ENCODE peak calls at places on chromosomes 6 and 20, in ten cellular contexts. J, D, K, Z, Q, B, I, S, O and E are unnamed samples.

GRCh38 chr20:49344140-49344539 is 66.3 kb upstream of the ZNFX1 start:
- DNase-seq in O (no peak), I (no peak), D (no peak), B (no peak), K (no peak), S (no peak), Z (no peak), Q (no peak), J (no peak), E (no peak)

GRCh38 chr6:163830641-163831040 is 416.1 kb downstream of the QKI start:
- DNase-seq in I (no peak), B (no peak), D (no peak), S (no peak), Q (no peak), J (no peak), Z (no peak), O (no peak), K (no peak), E (no peak)

GRCh38 chr20:37378785-37379598 is 33.1 kb downstream of the SRC start:
- DNase-seq in Z (no peak), J (no peak), Q (no peak), S (peak; percentile 69), D (peak; percentile 57), K (no peak), B (no peak), I (no peak), O (no peak), E (no peak)

GRCh38 chr6:106547961-106548453 is 81.3 kb downstream of the RTN4IP1 start:
- DNase-seq in D (no peak), I (peak; percentile 29), J (peak; percentile 67), Z (no peak), S (peak; percentile 69), B (peak; percentile 18), O (peak; percentile 94), K (no peak), Q (no peak), E (no peak)

GRCh38 chr6:1570848-1571247 is 38.9 kb upstream of the FOXC1 start:
- DNase-seq in J (no peak), Z (no peak), O (no peak), D (no peak), S (no peak), K (no peak), B (no peak), I (no peak), Q (no peak), E (no peak)

GRCh38 chr6:45923831-45924391 is 91.7 kb downstream of the CLIC5 start:
- DNase-seq in S (peak; percentile 74), Z (no peak), B (no peak), Q (no peak), I (no peak), K (no peak), D (no peak), J (peak; percentile 74), O (peak; percentile 50), E (no peak)

GRCh38 chr6:79146426-79146825 is 68.4 kb upstream of the PHIP start:
- DNase-seq in S (no peak), I (no peak), K (no peak), O (no peak), B (no peak), D (no peak), J (no peak), Q (no peak), Z (no peak), E (no peak)

GRCh38 chr6:158207452-158207788 is 39.3 kb downstream of the GTF2H5 start:
- DNase-seq in B (no peak), I (no peak), Z (no peak), Q (no peak), D (no peak), O (peak; percentile 80), S (peak; percentile 42), J (no peak), K (no peak), E (no peak)

GRCh38 chr6:106510090-106510970 is 119.0 kb downstream of the RTN4IP1 start:
- DNase-seq in I (peak; percentile 45), S (peak; percentile 85), K (peak; percentile 66), Q (peak; percentile 36), D (peak; percentile 88), Z (no peak), B (peak; percentile 56), O (peak; percentile 87), J (peak; percentile 59), E (peak; percentile 62)

GRCh38 chr20:9912858-9913434 is 74.1 kb upstream of the PAK5 start:
- DNase-seq in B (peak; percentile 19), O (peak; percentile 50), Z (peak; percentile 31), Q (no peak), J (peak; percentile 61), I (peak; percentile 38), K (no peak), S (peak; percentile 80), D (no peak), E (peak; percentile 63)

GRCh38 chr20:2840967-2841531 is 504 bp downstream of the VPS16 start:
- DNase-seq in Z (no peak), S (peak; percentile 14), Q (peak; percentile 61), D (peak; percentile 73), O (peak; percentile 49), I (peak; percentile 69), B (no peak), K (no peak), J (peak; percentile 72), E (peak; percentile 73)

GRCh38 chr6:132675749-132676148 is 16.8 kb upstream of the TAAR1 start:
- DNase-seq in I (no peak), D (no peak), K (no peak), J (no peak), O (no peak), Q (no peak), B (no peak), Z (no peak), S (no peak), E (no peak)

GRCh38 chr6:409370-409972 is 17.9 kb downstream of the IRF4 start:
- DNase-seq in Q (no peak), I (no peak), Z (no peak), O (no peak), J (no peak), S (no peak), K (no peak), D (no peak), B (no peak), E (no peak)

GRCh38 chr20:1734269-1734858 is 76.8 kb upstream of the SIRPG start:
- DNase-seq in I (no peak), K (peak; percentile 41), D (no peak), J (no peak), B (no peak), O (peak; percentile 36), Q (no peak), Z (no peak), S (peak; percentile 79), E (no peak)

GRCh38 chr6:52839124-52840055 is 1.2 kb downstream of the GSTA5 start:
- DNase-seq in I (no peak), D (peak; percentile 67), O (peak; percentile 58), K (peak; percentile 29), Q (no peak), J (peak; percentile 65), Z (peak; percentile 67), S (peak; percentile 87), B (peak; percentile 15), E (peak; percentile 74)

GRCh38 chr20:881051-881820 is 34.9 kb downstream of the ANGPT4 start:
- DNase-seq in I (no peak), S (peak; percentile 72), Q (no peak), J (peak; percentile 23), O (peak; percentile 83), K (no peak), Z (no peak), D (no peak), B (no peak), E (no peak)

GRCh38 chr20:11261533-11262000 is 587.8 kb upstream of the JAG1 start:
- DNase-seq in I (no peak), K (no peak), Z (no peak), O (peak; percentile 98), J (peak; percentile 40), S (peak; percentile 72), Q (no peak), B (no peak), D (no peak), E (no peak)

GRCh38 chr6:44110966-44111365 is 16.3 kb downstream of the MRPL14 start:
- DNase-seq in Q (no peak), J (no peak), D (no peak), B (no peak), Z (no peak), O (no peak), S (no peak), I (no peak), K (no peak), E (no peak)
- H3K4me1 ChIP-seq in Q (peaks cover 52% of the 10 kb centered on the region), J (peaks cover 1% of the 10 kb centered on the region), D (peaks cover 12% of the 10 kb centered on the region), B (no peaks in the 10 kb centered on the region), Z (no peaks in the 10 kb centered on the region), O (peaks cover 13% of the 10 kb centered on the region), S (peaks cover 13% of the 10 kb centered on the region), I (peaks cover 2% of the 10 kb centered on the region), K (peaks cover 3% of the 10 kb centered on the region), E (peaks cover 22% of the 10 kb centered on the region)

GRCh38 chr6:71513036-71513435 is 224.4 kb downstream of the OGFRL1 start:
- DNase-seq in Q (no peak), O (no peak), K (no peak), S (no peak), J (no peak), D (no peak), I (no peak), Z (no peak), B (no peak), E (no peak)
- H3K27ac ChIP-seq in Q (no peak overlapping the region), O (no peak overlapping the region), K (no peak overlapping the region), S (no peak overlapping the region), J (no peak overlapping the region), D (no peak overlapping the region), I (no peak overlapping the region), Z (no peak overlapping the region), B (no peak overlapping the region), E (no peak overlapping the region)

GRCh38 chr6:167402195-167402686 is 77.4 kb downstream of the TTLL2 start:
- DNase-seq in J (no peak), O (no peak), Z (no peak), I (no peak), B (no peak), Q (no peak), D (no peak), K (no peak), S (no peak), E (no peak)

GRCh38 chr6:167399051-167399387 is 74.1 kb downstream of the TTLL2 start:
- DNase-seq in K (no peak), D (no peak), J (no peak), S (no peak), Q (no peak), B (no peak), Z (no peak), I (no peak), O (no peak), E (no peak)

GRCh38 chr6:167401525-167402194 is 76.8 kb downstream of the TTLL2 start:
- DNase-seq in I (no peak), D (peak; percentile 70), Z (no peak), J (no peak), Q (no peak), K (no peak), B (no peak), S (no peak), O (no peak), E (no peak)

GRCh38 chr6:167399599-167399998 is 74.7 kb downstream of the TTLL2 start:
- DNase-seq in Z (no peak), O (no peak), J (no peak), S (no peak), K (no peak), Q (no peak), I (no peak), B (no peak), D (no peak), E (no peak)

GRCh38 chr6:167400482-167401138 is 75.7 kb downstream of the TTLL2 start:
- DNase-seq in Z (no peak), O (no peak), J (no peak), S (no peak), I (no peak), D (no peak), B (no peak), Q (no peak), K (no peak), E (no peak)
- H3K9me3 ChIP-seq in Z (no peaks in the 10 kb centered on the region), O (peaks cover 26% of the 10 kb centered on the region), J (no peaks in the 10 kb centered on the region), S (no peaks in the 10 kb centered on the region), I (no peaks in the 10 kb centered on the region), D (no peaks in the 10 kb centered on the region), B (no peaks in the 10 kb centered on the region), Q (no peaks in the 10 kb centered on the region), K (no peaks in the 10 kb centered on the region), E (no peaks in the 10 kb centered on the region)

GRCh38 chr20:36104856-36105255 is 49.7 kb upstream of the EPB41L1 start:
- DNase-seq in B (no peak), K (no peak), Z (no peak), S (no peak), D (no peak), J (no peak), Q (no peak), I (no peak), O (no peak), E (no peak)
- H3K4me1 ChIP-seq in B (no peaks in the 10 kb centered on the region), K (no peaks in the 10 kb centered on the region), Z (peaks cover 2% of the 10 kb centered on the region), S (peaks cover 10% of the 10 kb centered on the region), D (peaks cover 14% of the 10 kb centered on the region), J (no peaks in the 10 kb centered on the region), Q (peaks cover 15% of the 10 kb centered on the region), I (no peaks in the 10 kb centered on the region), O (peaks cover 10% of the 10 kb centered on the region), E (peaks cover 22% of the 10 kb centered on the region)